ENCODE peak calls at places on chromosomes 16 and 17, in seven cellular contexts. One of them, this sample, is unnamed.

GRCh38 chr16:85612191-85612800 is 826 bp upstream of the GSE1 start:
- DNase-seq in iris pigment epithelial cell: peak; percentile 79
- DNase-seq in astrocyte of the spinal cord: peak; percentile 84
- DNase-seq in hepatic stellate cell: peak; percentile 99
- DNase-seq in astrocyte of the cerebellum: no peak
- DNase-seq in mesothelial cell of epicardium: peak; percentile 63
- DNase-seq in hypothalamus: no peak
- DNase-seq in this sample: peak; percentile 45

GRCh38 chr16:86484240-86484639 is 26.1 kb upstream of the FOXF1 start:
- DNase-seq in hepatic stellate cell: no peak
- DNase-seq in hypothalamus: no peak
- DNase-seq in mesothelial cell of epicardium: no peak
- DNase-seq in iris pigment epithelial cell: no peak
- DNase-seq in astrocyte of the cerebellum: no peak
- DNase-seq in astrocyte of the spinal cord: no peak
- DNase-seq in this sample: no peak

GRCh38 chr16:10883004-10883403 is 6.0 kb downstream of the CIITA start:
- DNase-seq in hypothalamus: no peak
- DNase-seq in mesothelial cell of epicardium: no peak
- DNase-seq in iris pigment epithelial cell: no peak
- DNase-seq in astrocyte of the cerebellum: no peak
- DNase-seq in astrocyte of the spinal cord: no peak
- DNase-seq in hepatic stellate cell: no peak
- DNase-seq in this sample: no peak

GRCh38 chr17:49003557-49004511 is 6.6 kb downstream of the IGF2BP1 start:
- DNase-seq in hypothalamus: no peak
- DNase-seq in mesothelial cell of epicardium: peak; percentile 61
- DNase-seq in iris pigment epithelial cell: peak; percentile 52
- DNase-seq in astrocyte of the spinal cord: peak; percentile 58
- DNase-seq in hepatic stellate cell: peak; percentile 67
- DNase-seq in astrocyte of the cerebellum: no peak
- DNase-seq in this sample: no peak

GRCh38 chr16:74667215-74667765 is 613 bp upstream of the RFWD3 start:
- DNase-seq in astrocyte of the cerebellum: no peak
- DNase-seq in iris pigment epithelial cell: peak; percentile 27
- DNase-seq in hypothalamus: peak; percentile 9
- DNase-seq in mesothelial cell of epicardium: peak; percentile 41
- DNase-seq in astrocyte of the spinal cord: peak; percentile 36
- DNase-seq in hepatic stellate cell: peak; percentile 12
- DNase-seq in this sample: no peak

GRCh38 chr16:89821438-89822187 is 5.2 kb upstream of the FANCA start:
- DNase-seq in iris pigment epithelial cell: no peak
- DNase-seq in hepatic stellate cell: no peak
- DNase-seq in mesothelial cell of epicardium: no peak
- DNase-seq in hypothalamus: no peak
- DNase-seq in astrocyte of the spinal cord: no peak
- DNase-seq in astrocyte of the cerebellum: no peak
- DNase-seq in this sample: no peak

GRCh38 chr17:47946929-47947397 is 5.6 kb downstream of the PNPO start:
- DNase-seq in mesothelial cell of epicardium: peak; percentile 64
- DNase-seq in astrocyte of the spinal cord: peak; percentile 83
- DNase-seq in hepatic stellate cell: peak; percentile 94
- DNase-seq in astrocyte of the cerebellum: peak; percentile 52
- DNase-seq in hypothalamus: no peak
- DNase-seq in iris pigment epithelial cell: peak; percentile 87
- DNase-seq in this sample: peak; percentile 35

GRCh38 chr17:42675984-42676423 is 790 bp downstream of the PLEKHH3 start:
- DNase-seq in hypothalamus: peak; percentile 50
- DNase-seq in mesothelial cell of epicardium: peak; percentile 77
- DNase-seq in hepatic stellate cell: peak; percentile 73
- DNase-seq in astrocyte of the cerebellum: no peak
- DNase-seq in astrocyte of the spinal cord: peak; percentile 47
- DNase-seq in iris pigment epithelial cell: peak; percentile 62
- DNase-seq in this sample: no peak

GRCh38 chr16:4209657-4210056 is 32.2 kb downstream of the SRL start:
- DNase-seq in hypothalamus: no peak
- DNase-seq in hepatic stellate cell: no peak
- DNase-seq in astrocyte of the spinal cord: no peak
- DNase-seq in mesothelial cell of epicardium: no peak
- DNase-seq in astrocyte of the cerebellum: no peak
- DNase-seq in iris pigment epithelial cell: no peak
- DNase-seq in this sample: no peak

GRCh38 chr16:23564964-23565363 is 7.4 kb downstream of the UBFD1 start:
- DNase-seq in astrocyte of the cerebellum: no peak
- DNase-seq in hepatic stellate cell: no peak
- DNase-seq in astrocyte of the spinal cord: no peak
- DNase-seq in hypothalamus: no peak
- DNase-seq in mesothelial cell of epicardium: no peak
- DNase-seq in iris pigment epithelial cell: no peak
- DNase-seq in this sample: no peak

GRCh38 chr16:81403601-81404391 is 40.8 kb upstream of the CMIP start:
- DNase-seq in hypothalamus: peak; percentile 49
- DNase-seq in astrocyte of the spinal cord: peak; percentile 65
- DNase-seq in hepatic stellate cell: peak; percentile 91
- DNase-seq in astrocyte of the cerebellum: peak; percentile 33
- DNase-seq in mesothelial cell of epicardium: peak; percentile 94
- DNase-seq in iris pigment epithelial cell: peak; percentile 65
- DNase-seq in this sample: no peak

GRCh38 chr16:85137323-85138072 is 25.2 kb upstream of the CIBAR2 start:
- DNase-seq in astrocyte of the cerebellum: peak; percentile 54
- DNase-seq in hypothalamus: peak; percentile 83
- DNase-seq in mesothelial cell of epicardium: peak; percentile 66
- DNase-seq in hepatic stellate cell: peak; percentile 89
- DNase-seq in iris pigment epithelial cell: peak; percentile 86
- DNase-seq in astrocyte of the spinal cord: peak; percentile 83
- DNase-seq in this sample: no peak

GRCh38 chr16:47921535-47921934 is 234.3 kb downstream of the ABCC12 start:
- DNase-seq in iris pigment epithelial cell: no peak
- DNase-seq in hepatic stellate cell: no peak
- DNase-seq in astrocyte of the cerebellum: no peak
- DNase-seq in astrocyte of the spinal cord: no peak
- DNase-seq in hypothalamus: no peak
- DNase-seq in mesothelial cell of epicardium: no peak
- DNase-seq in this sample: no peak

GRCh38 chr17:7882068-7882467 is 6.5 kb upstream of the CHD3 start:
- DNase-seq in hypothalamus: no peak
- DNase-seq in astrocyte of the cerebellum: no peak
- DNase-seq in hepatic stellate cell: no peak
- DNase-seq in mesothelial cell of epicardium: no peak
- DNase-seq in astrocyte of the spinal cord: no peak
- DNase-seq in iris pigment epithelial cell: no peak
- DNase-seq in this sample: no peak

GRCh38 chr17:74042744-74043486 is 160.6 kb upstream of the RPL38 start:
- DNase-seq in mesothelial cell of epicardium: no peak
- DNase-seq in hepatic stellate cell: peak; percentile 18
- DNase-seq in iris pigment epithelial cell: peak; percentile 65
- DNase-seq in astrocyte of the spinal cord: peak; percentile 86
- DNase-seq in hypothalamus: peak; percentile 28
- DNase-seq in astrocyte of the cerebellum: peak; percentile 92
- DNase-seq in this sample: peak; percentile 48

GRCh38 chr16:50154369-50154947 is 1.4 kb downstream of the TENT4B start:
- DNase-seq in mesothelial cell of epicardium: no peak
- DNase-seq in iris pigment epithelial cell: peak; percentile 35
- DNase-seq in astrocyte of the cerebellum: no peak
- DNase-seq in astrocyte of the spinal cord: no peak
- DNase-seq in hypothalamus: no peak
- DNase-seq in hepatic stellate cell: no peak
- DNase-seq in this sample: no peak

GRCh38 chr17:81682565-81683207 is 911 bp downstream of the ARL16 start:
- DNase-seq in astrocyte of the spinal cord: peak; percentile 16
- DNase-seq in hepatic stellate cell: no peak
- DNase-seq in iris pigment epithelial cell: peak; percentile 21
- DNase-seq in mesothelial cell of epicardium: no peak
- DNase-seq in astrocyte of the cerebellum: no peak
- DNase-seq in hypothalamus: no peak
- DNase-seq in this sample: no peak

GRCh38 chr16:21263640-21264211 is 14.4 kb downstream of the CRYM start:
- DNase-seq in astrocyte of the spinal cord: peak; percentile 17
- DNase-seq in iris pigment epithelial cell: peak; percentile 19
- DNase-seq in astrocyte of the cerebellum: no peak
- DNase-seq in mesothelial cell of epicardium: no peak
- DNase-seq in hypothalamus: no peak
- DNase-seq in hepatic stellate cell: no peak
- DNase-seq in this sample: no peak

GRCh38 chr17:41645371-41646063 is 21.1 kb upstream of the KRT17 start:
- DNase-seq in astrocyte of the cerebellum: no peak
- DNase-seq in astrocyte of the spinal cord: peak; percentile 43
- DNase-seq in mesothelial cell of epicardium: no peak
- DNase-seq in hypothalamus: no peak
- DNase-seq in iris pigment epithelial cell: peak; percentile 69
- DNase-seq in hepatic stellate cell: peak; percentile 58
- DNase-seq in this sample: no peak

GRCh38 chr16:72247821-72248253 is 75.9 kb upstream of the PMFBP1 start:
- DNase-seq in astrocyte of the spinal cord: peak; percentile 50
- DNase-seq in astrocyte of the cerebellum: peak; percentile 22
- DNase-seq in hypothalamus: no peak
- DNase-seq in hepatic stellate cell: peak; percentile 11
- DNase-seq in iris pigment epithelial cell: peak; percentile 65
- DNase-seq in mesothelial cell of epicardium: no peak
- DNase-seq in this sample: no peak